ENCODE peak calls at places on chromosomes 2 and 18, in four cellular contexts. One of them, this sample, is unnamed.
A peak's percentile ranks its signal among the peaks of the same experiment; 100 is the strongest.

GRCh38 chr2:48278590-48278989 is 251.4 kb upstream of the STON1 start:
- DNase-seq in endothelial cell: no peak
- DNase-seq in activated CD8-positive, alpha-beta memory T cell treated with anti-CD3 and anti-CD28 coated beads, Interleukin-2, amount 50 U/mL, for 48 hours: no peak
- DNase-seq in NCI-H510A: no peak
- DNase-seq in this sample: no peak

GRCh38 chr2:70509565-70509964 is 44.1 kb downstream of the TGFA start:
- DNase-seq in endothelial cell: no peak
- DNase-seq in activated CD8-positive, alpha-beta memory T cell treated with anti-CD3 and anti-CD28 coated beads, Interleukin-2, amount 50 U/mL, for 48 hours: no peak
- DNase-seq in NCI-H510A: peak; percentile 69
- DNase-seq in this sample: no peak

GRCh38 chr2:50148632-50149031 is 883.3 kb downstream of the NRXN1 start:
- DNase-seq in endothelial cell: no peak
- DNase-seq in activated CD8-positive, alpha-beta memory T cell treated with anti-CD3 and anti-CD28 coated beads, Interleukin-2, amount 50 U/mL, for 48 hours: no peak
- DNase-seq in NCI-H510A: no peak
- DNase-seq in this sample: no peak

GRCh38 chr2:14656146-14656545 is 23.6 kb downstream of the LRATD1 start:
- DNase-seq in endothelial cell: no peak
- DNase-seq in activated CD8-positive, alpha-beta memory T cell treated with anti-CD3 and anti-CD28 coated beads, Interleukin-2, amount 50 U/mL, for 48 hours: no peak
- DNase-seq in NCI-H510A: no peak
- DNase-seq in this sample: no peak

GRCh38 chr2:202178342-202178958 is 59.9 kb downstream of the SUMO1 start:
- DNase-seq in endothelial cell: peak; percentile 65
- DNase-seq in activated CD8-positive, alpha-beta memory T cell treated with anti-CD3 and anti-CD28 coated beads, Interleukin-2, amount 50 U/mL, for 48 hours: no peak
- DNase-seq in NCI-H510A: no peak
- DNase-seq in this sample: no peak

GRCh38 chr2:205748660-205749059 is 66.4 kb downstream of the NRP2 start:
- DNase-seq in endothelial cell: no peak
- DNase-seq in activated CD8-positive, alpha-beta memory T cell treated with anti-CD3 and anti-CD28 coated beads, Interleukin-2, amount 50 U/mL, for 48 hours: no peak
- DNase-seq in NCI-H510A: no peak
- DNase-seq in this sample: no peak

GRCh38 chr2:112923237-112923966 is 12.4 kb downstream of the IL37 start:
- DNase-seq in endothelial cell: no peak
- DNase-seq in activated CD8-positive, alpha-beta memory T cell treated with anti-CD3 and anti-CD28 coated beads, Interleukin-2, amount 50 U/mL, for 48 hours: no peak
- DNase-seq in NCI-H510A: no peak
- DNase-seq in this sample: no peak

GRCh38 chr2:237236188-237236587 is 150.5 kb downstream of the COPS8 start:
- DNase-seq in endothelial cell: no peak
- DNase-seq in activated CD8-positive, alpha-beta memory T cell treated with anti-CD3 and anti-CD28 coated beads, Interleukin-2, amount 50 U/mL, for 48 hours: no peak
- DNase-seq in NCI-H510A: no peak
- DNase-seq in this sample: no peak

GRCh38 chr18:36589857-36590543 is 238.8 kb downstream of the TPGS2 start:
- DNase-seq in endothelial cell: no peak
- DNase-seq in activated CD8-positive, alpha-beta memory T cell treated with anti-CD3 and anti-CD28 coated beads, Interleukin-2, amount 50 U/mL, for 48 hours: no peak
- DNase-seq in NCI-H510A: no peak
- DNase-seq in this sample: no peak

This sample was measured in GM18507.